ENCODE peak calls at places on chromosome 22, in four cellular contexts. F is CD8-positive, alpha-beta memory T cell; J is posterior cingulate gyrus; T is AG20443. X is an unnamed sample.

GRCh38 chr22:43560651-43561050 is 148.8 kb downstream of the MPPED1 start:
- DNase-seq in F (no peak), T (no peak), J (no peak), X (no peak)

GRCh38 chr22:19132693-19133400 is 1.7 kb downstream of the TSSK2 start:
- DNase-seq in J (no peak), T (no peak), F (no peak), X (no peak)

GRCh38 chr22:42439821-42440674 is 7.8 kb upstream of the NFAM1 start:
- DNase-seq in F (no peak), T (peak; percentile 39), J (peak; percentile 85), X (peak; percentile 58)

GRCh38 chr22:21937041-21937820 is 15.4 kb downstream of the PPM1F start:
- DNase-seq in F (no peak), J (no peak), T (no peak), X (no peak)

GRCh38 chr22:35782504-35782903 is 64.8 kb downstream of the APOL5 start:
- DNase-seq in J (no peak), T (no peak), F (no peak), X (no peak)

GRCh38 chr22:42799462-42800405 is 57.3 kb downstream of the ARFGAP3 start:
- DNase-seq in J (no peak), F (no peak), T (peak; percentile 22), X (no peak)

GRCh38 chr22:48474881-48475280 is 1352.8 kb downstream of the BRD1 start:
- DNase-seq in T (no peak), J (peak; percentile 55), F (no peak), X (no peak)

GRCh38 chr22:44363980-44364749 is 51.4 kb upstream of the SHISAL1 start:
- DNase-seq in F (no peak), T (no peak), J (peak; percentile 77), X (no peak)

GRCh38 chr22:40263191-40263590 is 83.1 kb upstream of the ADSL start:
- DNase-seq in J (no peak), T (no peak), F (no peak), X (peak; percentile 91)

GRCh38 chr22:21759133-21759532 is 23.5 kb upstream of the YPEL1 start:
- DNase-seq in T (no peak), J (peak; percentile 74), F (no peak), X (no peak)

X was measured in Kasumi-1.